ENCODE peak calls at places on chromosome 10, in ten cellular contexts. Y, Q, S, W, N, R, J, L, H and A are unnamed samples.

GRCh38 chr10:50393784-50394183 is 142.5 kb upstream of the ASAH2 start:
- DNase-seq in Y (peak), Q (no peak), S (peak), W (no peak), N (no peak), R (peak), J (no peak), L (no peak), H (peak), A (peak)

GRCh38 chr10:69004821-69005220 is 16.2 kb downstream of the KIFBP start:
- DNase-seq in Y (peak), Q (peak), S (peak), W (peak), N (no peak), R (peak), J (no peak), L (no peak), H (peak), A (peak)

GRCh38 chr10:77144664-77145063 is 492.9 kb downstream of the KCNMA1 start:
- DNase-seq in Y (no peak), Q (no peak), S (no peak), W (no peak), N (no peak), R (no peak), J (no peak), L (no peak), H (no peak), A (no peak)

GRCh38 chr10:70302292-70302691 is 18.5 kb upstream of the NPFFR1 start:
- DNase-seq in Y (no peak), Q (peak), S (peak), W (no peak), N (no peak), R (peak), J (no peak), L (no peak), H (no peak), A (peak)

GRCh38 chr10:104309980-104310978 is 28.0 kb downstream of the ITPRIP start:
- DNase-seq in Y (no peak), Q (peak), S (peak), W (no peak), N (no peak), R (no peak), J (no peak), L (no peak), H (peak), A (peak)

GRCh38 chr10:80461208-80462183 is 7.4 kb downstream of the TSPAN14 start:
- DNase-seq in Y (peak), Q (peak), S (no peak), W (no peak), N (peak), R (peak), J (no peak), L (no peak), H (no peak), A (peak)

GRCh38 chr10:47205199-47205598 is 94.8 kb upstream of the GDF10 start:
- DNase-seq in Y (no peak), Q (no peak), S (no peak), W (no peak), N (no peak), R (no peak), J (no peak), L (no peak), H (no peak), A (no peak)

GRCh38 chr10:62250594-62251198 is 17.9 kb downstream of the RTKN2 start:
- DNase-seq in Y (peak), Q (peak), S (peak), W (peak), N (no peak), R (peak), J (no peak), L (peak), H (peak), A (peak)

GRCh38 chr10:5611899-5612680 is 54.3 kb downstream of the ASB13 start:
- DNase-seq in Y (peak), Q (no peak), S (peak), W (no peak), N (no peak), R (no peak), J (no peak), L (peak), H (peak), A (no peak)

GRCh38 chr10:76114556-76114955 is 683.1 kb downstream of the LRMDA start:
- DNase-seq in Y (peak), Q (no peak), S (peak), W (no peak), N (peak), R (no peak), J (no peak), L (peak), H (no peak), A (no peak)

GRCh38 chr10:63711361-63711760 is 190.2 kb downstream of the REEP3 start:
- DNase-seq in Y (peak), Q (peak), S (peak), W (no peak), N (no peak), R (no peak), J (no peak), L (no peak), H (peak), A (peak)

GRCh38 chr10:126939706-126940105 is 34.5 kb downstream of the DOCK1 start:
- DNase-seq in Y (no peak), Q (no peak), S (no peak), W (no peak), N (no peak), R (no peak), J (no peak), L (no peak), H (no peak), A (no peak)

GRCh38 chr10:123772645-123773508 is 106.7 kb downstream of the GPR26 start:
- DNase-seq in Y (no peak), Q (no peak), S (no peak), W (no peak), N (no peak), R (no peak), J (peak), L (no peak), H (no peak), A (peak)

GRCh38 chr10:103491729-103492364 is 1.7 kb upstream of the NEURL1 start:
- DNase-seq in Y (peak), Q (peak), S (peak), W (no peak), N (no peak), R (peak), J (no peak), L (peak), H (peak), A (peak)

GRCh38 chr10:101467286-101467770 is 113.4 kb downstream of the BTRC start:
- DNase-seq in Y (peak), Q (peak), S (peak), W (peak), N (peak), R (peak), J (peak), L (peak), H (peak), A (peak)

GRCh38 chr10:46171661-46172060 is 115.1 kb upstream of the ANTXRL start:
- DNase-seq in Y (no peak), Q (no peak), S (no peak), W (no peak), N (no peak), R (no peak), J (no peak), L (no peak), H (no peak), A (no peak)

GRCh38 chr10:108496131-108496530 is 1331.6 kb upstream of the SORCS1 start:
- DNase-seq in Y (peak), Q (peak), S (peak), W (no peak), N (no peak), R (no peak), J (no peak), L (peak), H (no peak), A (peak)

GRCh38 chr10:128125416-128125943 is 743 bp downstream of the MKI67 start:
- DNase-seq in Y (no peak), Q (no peak), S (peak), W (no peak), N (no peak), R (no peak), J (peak), L (peak), H (no peak), A (no peak)

GRCh38 chr10:110357252-110357780 is 52.6 kb upstream of the SMNDC1 start:
- DNase-seq in Y (peak), Q (peak), S (peak), W (no peak), N (no peak), R (peak), J (peak), L (peak), H (peak), A (peak)

GRCh38 chr10:17025444-17026295 is 103.9 kb downstream of the CUBN start:
- DNase-seq in Y (peak), Q (peak), S (peak), W (no peak), N (no peak), R (peak), J (peak), L (peak), H (peak), A (peak)

GRCh38 chr10:104424719-104425118 is 71.1 kb downstream of the CFAP58 start:
- DNase-seq in Y (peak), Q (peak), S (no peak), W (no peak), N (no peak), R (no peak), J (no peak), L (peak), H (no peak), A (peak)

GRCh38 chr10:1152386-1153252 is 96.4 kb downstream of the WDR37 start:
- DNase-seq in Y (no peak), Q (no peak), S (no peak), W (no peak), N (no peak), R (no peak), J (no peak), L (no peak), H (no peak), A (no peak)

GRCh38 chr10:33279276-33279675 is 55.2 kb downstream of the NRP1 start:
- DNase-seq in Y (no peak), Q (peak), S (peak), W (no peak), N (no peak), R (no peak), J (no peak), L (no peak), H (no peak), A (peak)

GRCh38 chr10:127198721-127199120 is 2.3 kb upstream of the INSYN2A start:
- DNase-seq in Y (no peak), Q (no peak), S (no peak), W (no peak), N (no peak), R (peak), J (no peak), L (no peak), H (no peak), A (no peak)

GRCh38 chr10:99965700-99966099 is 44.0 kb downstream of the DNMBP start:
- DNase-seq in Y (no peak), Q (no peak), S (peak), W (no peak), N (no peak), R (peak), J (no peak), L (no peak), H (peak), A (no peak)

GRCh38 chr10:110600487-110601101 is 33.1 kb downstream of the SMC3 start:
- DNase-seq in Y (peak), Q (peak), S (peak), W (peak), N (no peak), R (peak), J (no peak), L (peak), H (peak), A (peak)

GRCh38 chr10:92627845-92628480 is 35.0 kb downstream of the KIF11 start:
- DNase-seq in Y (no peak), Q (no peak), S (no peak), W (peak), N (no peak), R (no peak), J (no peak), L (no peak), H (no peak), A (no peak)

GRCh38 chr10:3881622-3882021 is 96.6 kb upstream of the KLF6 start:
- DNase-seq in Y (no peak), Q (no peak), S (no peak), W (no peak), N (no peak), R (peak), J (no peak), L (peak), H (no peak), A (no peak)

GRCh38 chr10:71767420-71768035 is 5.8 kb downstream of the VSIR start:
- DNase-seq in Y (no peak), Q (peak), S (peak), W (peak), N (no peak), R (peak), J (no peak), L (no peak), H (peak), A (peak)

GRCh38 chr10:30722956-30723355 is 93.4 kb upstream of the LYZL2 start:
- DNase-seq in Y (no peak), Q (no peak), S (no peak), W (no peak), N (no peak), R (no peak), J (no peak), L (no peak), H (no peak), A (no peak)